ENCODE peak calls at places on chromosomes 2 and 18, in ten cellular contexts. T is A549, O is IMR-90, E is uterus, P is spleen, I is adrenal gland, R is GM12878, G is heart left ventricle, N is K562, D is suprapubic skin. L is an unnamed sample.

GRCh38 chr18:2906522-2907458 is 60.0 kb downstream of the EMILIN2 start:
- DNase-seq in G (no peak), D (peak; percentile 81), I (peak; percentile 11), E (peak; percentile 58), N (peak; percentile 74), R (no peak), O (no peak), T (peak; percentile 74), P (peak; percentile 89), L (peak; percentile 55)

GRCh38 chr2:191109888-191110287 is 40.9 kb downstream of the STAT4 start:
- DNase-seq in O (no peak), R (no peak), T (no peak), I (no peak), P (no peak), D (no peak), N (no peak), G (no peak), E (no peak), L (no peak)

GRCh38 chr2:48220463-48220862 is 309.5 kb upstream of the STON1 start:
- DNase-seq in T (no peak), O (no peak), G (no peak), E (no peak), R (no peak), P (no peak), N (no peak), D (no peak), I (no peak), L (no peak)

GRCh38 chr18:34482204-34482603 is 227.9 kb upstream of the DTNA start:
- DNase-seq in T (no peak), O (no peak), R (no peak), D (no peak), E (no peak), I (no peak), G (no peak), N (no peak), P (no peak), L (no peak)

GRCh38 chr2:168457177-168457905 is 1.3 kb downstream of the CERS6 start:
- DNase-seq in R (peak; percentile 42), T (no peak), I (no peak), E (no peak), O (no peak), D (no peak), N (no peak), G (no peak), P (no peak), L (no peak)

GRCh38 chr2:69214898-69215297 is 172.1 kb downstream of the GFPT1 start:
- DNase-seq in O (peak; percentile 77), R (no peak), N (no peak), T (no peak), G (peak; percentile 47), I (peak; percentile 52), D (no peak), P (no peak), E (peak; percentile 51), L (no peak)

GRCh38 chr18:9722691-9723090 is 14.6 kb downstream of the RAB31 start:
- DNase-seq in D (peak; percentile 23), E (no peak), I (no peak), P (no peak), G (no peak), N (no peak), R (no peak), T (no peak), O (no peak), L (peak; percentile 81)

GRCh38 chr2:111167238-111168162 is 46.8 kb downstream of the BCL2L11 start:
- DNase-seq in O (no peak), G (no peak), I (no peak), T (no peak), P (no peak), E (no peak), D (no peak), N (no peak), R (no peak), L (peak; percentile 57)

GRCh38 chr2:223051580-223052375 is at the start of gene KCNE4:
- DNase-seq in T (no peak), E (peak; percentile 65), R (no peak), P (no peak), I (peak; percentile 29), N (no peak), O (peak; percentile 82), G (peak; percentile 37), D (no peak), L (peak; percentile 48)

GRCh38 chr18:35185771-35186170 is 55.1 kb upstream of the ZNF397 start:
- DNase-seq in T (no peak), E (no peak), G (no peak), R (no peak), P (no peak), N (no peak), D (no peak), I (peak; percentile 32), O (no peak), L (no peak)

GRCh38 chr2:221779614-221780067 is 207.5 kb upstream of the EPHA4 start:
- DNase-seq in D (no peak), N (no peak), O (peak; percentile 81), R (no peak), G (no peak), P (no peak), E (peak; percentile 20), I (no peak), T (no peak), L (no peak)

GRCh38 chr2:66548422-66548821 is 113.5 kb downstream of the MEIS1 start:
- DNase-seq in E (no peak), I (no peak), N (no peak), G (no peak), R (no peak), P (no peak), T (no peak), O (no peak), D (no peak), L (no peak)

GRCh38 chr18:63207825-63208224 is 111.7 kb downstream of the BCL2 start:
- DNase-seq in G (no peak), D (no peak), T (no peak), P (no peak), R (no peak), O (no peak), E (no peak), I (no peak), N (no peak), L (no peak)
- H3K4me1 ChIP-seq in G (peaks cover 31% of the 10 kb centered on the region), D (peaks cover 10% of the 10 kb centered on the region), T (no peaks in the 10 kb centered on the region), P (peaks cover 23% of the 10 kb centered on the region), R (peaks cover 57% of the 10 kb centered on the region), O (no peaks in the 10 kb centered on the region), E (no peaks in the 10 kb centered on the region), I (no peaks in the 10 kb centered on the region), N (peaks cover 4% of the 10 kb centered on the region), L (peaks cover 31% of the 10 kb centered on the region)

GRCh38 chr2:149332364-149332763 is 2.0 kb downstream of the LYPD6 start:
- DNase-seq in I (no peak), N (no peak), P (no peak), O (no peak), E (no peak), T (no peak), D (no peak), R (no peak), G (no peak), L (no peak)

GRCh38 chr2:149329068-149329467 is 1.3 kb upstream of the LYPD6 start:
- DNase-seq in R (no peak), E (no peak), D (no peak), P (no peak), T (no peak), G (no peak), N (no peak), I (no peak), O (no peak), L (no peak)

GRCh38 chr2:149329470-149330126 is 789 bp upstream of the LYPD6 start:
- DNase-seq in G (peak; percentile 47), R (no peak), N (no peak), P (no peak), D (no peak), O (peak; percentile 7), E (peak; percentile 20), T (peak; percentile 51), I (peak; percentile 7), L (peak; percentile 58)

GRCh38 chr2:149331023-149331400 is 625 bp downstream of the LYPD6 start:
- DNase-seq in G (no peak), E (no peak), D (no peak), I (no peak), P (no peak), N (no peak), O (no peak), R (no peak), T (no peak), L (no peak)

GRCh38 chr2:149330127-149331022 is at the start of gene LYPD6:
- DNase-seq in N (no peak), D (peak; percentile 77), R (no peak), E (peak; percentile 51), P (no peak), T (peak; percentile 53), G (peak; percentile 79), I (peak; percentile 78), O (peak; percentile 52), L (peak; percentile 75)
- TF ChIP-seq POLR2A in N (no peak), D (no peak), R (no peak), E (no peak), P (no peak), T (no peak), G (no peak), I (no peak), O (no peak), L (peak; percentile 47)

DNA sequence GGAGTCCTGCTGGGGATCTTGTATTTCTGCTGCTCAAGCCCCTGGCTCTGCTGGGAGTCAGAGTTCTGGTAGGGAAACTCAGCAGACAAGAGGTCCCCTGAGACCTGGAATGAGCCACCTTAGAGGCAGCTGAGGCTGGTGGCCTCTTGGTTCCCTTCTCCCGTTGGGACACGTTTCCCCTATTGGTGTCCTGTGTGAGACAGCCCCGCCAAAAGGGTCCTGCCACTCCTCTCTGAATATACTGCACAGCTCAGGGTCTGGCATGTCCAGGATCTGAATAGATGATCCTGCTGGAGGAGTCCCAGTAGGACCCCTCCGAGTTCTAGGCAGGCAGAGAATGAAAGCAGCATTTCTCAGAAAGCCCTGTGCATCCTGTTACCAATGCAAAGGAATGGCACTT is 2.0 kb upstream of the RALB start:
- DNase-seq in R (no peak), D (no peak), P (peak; percentile 64), E (no peak), O (no peak), N (no peak), T (no peak), I (no peak), G (no peak), L (no peak)
- H3K4me1 ChIP-seq in R (peaks cover 7% of the 10 kb centered on the region), D (peaks cover 46% of the 10 kb centered on the region), P (peaks cover 23% of the 10 kb centered on the region), E (no peaks in the 10 kb centered on the region), O (peaks cover 6% of the 10 kb centered on the region), N (peaks cover 27% of the 10 kb centered on the region), T (peaks cover 20% of the 10 kb centered on the region), I (peaks cover 16% of the 10 kb centered on the region), G (peaks cover 34% of the 10 kb centered on the region), L (peaks cover 17% of the 10 kb centered on the region)

DNA sequence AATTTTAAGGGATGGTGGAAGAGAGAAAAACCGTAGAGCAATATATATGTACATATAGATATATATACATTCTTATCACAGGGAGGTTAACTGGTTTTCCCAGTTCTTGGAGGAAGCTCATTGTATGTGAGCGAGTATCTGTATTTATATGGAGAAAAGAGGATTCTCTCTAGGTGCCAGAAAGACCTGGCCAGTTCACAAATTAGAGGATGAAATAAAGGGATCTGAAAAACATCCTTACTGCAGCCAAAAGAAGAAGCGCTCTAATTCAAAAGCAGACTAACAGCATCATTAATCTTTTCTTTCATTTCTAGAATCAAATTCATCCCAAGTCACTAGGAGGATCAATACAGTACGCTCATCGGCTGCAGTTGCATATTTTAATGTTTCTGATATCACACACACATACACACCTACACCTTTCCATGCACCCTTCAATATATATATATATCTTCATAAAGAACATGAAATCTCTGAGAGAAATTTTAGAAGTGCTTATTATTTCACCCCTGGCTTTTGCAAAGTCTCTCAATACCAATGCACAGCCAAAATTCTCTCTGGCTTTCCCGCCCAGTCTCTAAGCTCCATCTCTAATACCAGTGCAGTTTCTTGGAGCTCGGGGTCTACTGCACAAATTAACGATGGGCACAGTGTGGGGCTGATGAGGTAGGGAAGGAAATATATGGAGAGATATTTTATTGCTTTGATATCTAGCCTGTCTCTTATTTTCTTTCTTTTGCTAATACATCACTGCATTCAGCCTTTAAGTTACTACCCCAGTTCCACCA is 734 bp downstream of the NRXN1 start:
- DNase-seq in O (no peak), E (no peak), G (no peak), D (no peak), P (no peak), I (no peak), N (no peak), T (no peak), R (no peak), L (no peak)
- TF ChIP-seq POLR2A in O (no peak), E (no peak), G (no peak), D (no peak), P (no peak), I (no peak), N (no peak), T (no peak), R (no peak), L (no peak)